ENCODE peak calls at places on chromosome 21, in seven cellular contexts. Z is NCI-H524; H is GM12892; A is stimulated activated CD4-positive, alpha-beta T cell treated with anti-CD3 and anti-CD28 coated beads, Interleukin-12 subunit alpha, Interleukin-12 subunit beta, amount 100 ng/mL, for 4 hours; N is activated naive CD4-positive, alpha-beta T cell treated with Interleukin-2 at 50 U/mL for 16 hours; V is GM23248; B is astrocyte of the spinal cord. F is an unnamed sample.

GRCh38 chr21:14602418-14602987 is 56.4 kb upstream of the SAMSN1 start:
- DNase-seq in A (no peak), V (no peak), Z (no peak), H (no peak), B (no peak), N (no peak), F (no peak)

GRCh38 chr21:45768741-45769049 is 125.2 kb downstream of the PCBP3 start:
- DNase-seq in B (no peak), V (no peak), A (no peak), H (no peak), N (no peak), Z (no peak), F (no peak)

GRCh38 chr21:26732442-26733221 is 112.6 kb downstream of the ADAMTS1 start:
- DNase-seq in N (peak), H (no peak), B (peak), Z (peak), A (peak), V (peak), F (peak)

GRCh38 chr21:45982758-45983731 is 1.5 kb downstream of the COL6A1 start:
- DNase-seq in H (peak), Z (no peak), N (no peak), B (no peak), A (no peak), V (peak), F (no peak)

GRCh38 chr21:39079617-39080016 is 103.6 kb downstream of the PSMG1 start:
- DNase-seq in V (no peak), B (no peak), A (no peak), H (no peak), Z (no peak), N (no peak), F (no peak)

GRCh38 chr21:43262427-43262826 is 93.6 kb downstream of the CRYAA start:
- DNase-seq in B (no peak), N (no peak), V (no peak), Z (no peak), H (no peak), A (no peak), F (no peak)

GRCh38 chr21:26127918-26128317 is 42.7 kb downstream of the APP start:
- DNase-seq in B (peak), H (no peak), Z (no peak), V (peak), N (no peak), A (no peak), F (no peak)

GRCh38 chr21:45255381-45256020 is 32.2 kb downstream of the POFUT2 start:
- DNase-seq in V (no peak), N (no peak), B (no peak), A (no peak), H (no peak), Z (no peak), F (no peak)

GRCh38 chr21:25518491-25518911 is 88.8 kb downstream of the MRPL39 start:
- DNase-seq in Z (no peak), V (no peak), N (no peak), H (no peak), A (no peak), B (no peak), F (no peak)

GRCh38 chr21:42833439-42833815 is 45.9 kb downstream of the WDR4 start:
- DNase-seq in N (peak), V (no peak), B (no peak), Z (peak), H (no peak), A (peak), F (no peak)

GRCh38 chr21:33027401-33028185 is 1.9 kb downstream of the OLIG2 start:
- DNase-seq in V (no peak), A (no peak), B (no peak), Z (no peak), H (no peak), N (no peak), F (no peak)

GRCh38 chr21:42351626-42352432 is 1.0 kb upstream of the TFF2 start:
- DNase-seq in N (no peak), A (no peak), H (no peak), B (no peak), V (no peak), Z (no peak), F (no peak)

GRCh38 chr21:45982256-45982757 is 737 bp downstream of the COL6A1 start:
- DNase-seq in N (no peak), B (no peak), V (peak), Z (no peak), H (no peak), A (no peak), F (no peak)

GRCh38 chr21:20822559-20823133 is 175.6 kb upstream of the NCAM2 start:
- DNase-seq in B (no peak), Z (no peak), A (no peak), N (no peak), V (no peak), H (no peak), F (no peak)

GRCh38 chr21:46078984-46079356 is 18.9 kb upstream of the COL6A2 start:
- DNase-seq in B (no peak), H (no peak), N (no peak), A (no peak), Z (no peak), V (peak), F (no peak)

GRCh38 chr21:46402421-46402820 is 56.3 kb upstream of the DIP2A start:
- DNase-seq in H (no peak), A (no peak), V (no peak), N (no peak), Z (no peak), B (no peak), F (no peak)

GRCh38 chr21:36454079-36454478 is 25.8 kb downstream of the CLDN14 start:
- DNase-seq in A (no peak), V (no peak), B (peak), Z (no peak), N (no peak), H (no peak), F (no peak)

GRCh38 chr21:15005391-15005790 is 59.4 kb downstream of the NRIP1 start:
- DNase-seq in B (peak), V (peak), Z (peak), A (no peak), N (no peak), H (no peak), F (no peak)

GRCh38 chr21:31490471-31490870 is 146.4 kb upstream of the TIAM1 start:
- DNase-seq in V (no peak), Z (no peak), N (no peak), A (no peak), H (no peak), B (no peak), F (no peak)

GRCh38 chr21:46116846-46117585 is 19.1 kb downstream of the COL6A2 start:
- DNase-seq in V (peak), N (no peak), B (no peak), A (no peak), Z (no peak), H (peak), F (no peak)

GRCh38 chr21:43987509-43987908 is 24.6 kb upstream of the TRAPPC10 start:
- DNase-seq in V (no peak), Z (no peak), A (no peak), H (peak), N (no peak), B (no peak), F (no peak)

GRCh38 chr21:32257952-32258785 is 20.7 kb downstream of the MIS18A start:
- DNase-seq in V (peak), B (peak), N (peak), A (no peak), Z (peak), H (peak), F (peak)

GRCh38 chr21:16573581-16573980 is 843.8 kb downstream of the USP25 start:
- DNase-seq in V (peak), N (no peak), A (no peak), B (peak), Z (no peak), H (no peak), F (no peak)

GRCh38 chr21:16891821-16892220 is 621.0 kb upstream of the CXADR start:
- DNase-seq in A (no peak), N (no peak), Z (no peak), H (no peak), V (peak), B (peak), F (peak)

GRCh38 chr21:17612023-17612564 is 607 bp downstream of the BTG3 start:
- DNase-seq in H (no peak), V (peak), N (no peak), Z (no peak), A (peak), B (no peak), F (no peak)

GRCh38 chr21:37292041-37292440 is 24.9 kb upstream of the VPS26C start:
- DNase-seq in N (no peak), B (no peak), A (no peak), Z (no peak), V (no peak), H (no peak), F (no peak)

GRCh38 chr21:42629856-42630410 is 23.5 kb upstream of the PDE9A start:
- DNase-seq in B (no peak), Z (no peak), H (no peak), V (no peak), N (no peak), A (no peak), F (no peak)

GRCh38 chr21:24200052-24200451 is 1407.2 kb downstream of the MRPL39 start:
- DNase-seq in N (no peak), H (no peak), B (no peak), Z (no peak), A (no peak), V (no peak), F (no peak)

GRCh38 chr21:34338226-34338625 is 25.6 kb upstream of the KCNE2 start:
- DNase-seq in H (no peak), Z (no peak), N (no peak), B (no peak), V (no peak), A (no peak), F (no peak)

GRCh38 chr21:16423921-16424320 is 694.1 kb downstream of the USP25 start:
- DNase-seq in H (no peak), V (no peak), N (no peak), B (no peak), Z (no peak), A (no peak), F (no peak)

GRCh38 chr21:25573409-25574206 is 33.7 kb downstream of the MRPL39 start:
- DNase-seq in V (peak), H (no peak), A (peak), B (peak), N (peak), Z (no peak), F (peak)

GRCh38 chr21:15204140-15204774 is 139.5 kb upstream of the NRIP1 start:
- DNase-seq in N (no peak), B (no peak), A (no peak), V (no peak), Z (no peak), H (no peak), F (no peak)